ENCODE peak calls at places on chromosomes 1 and 21, in six cellular contexts. One of them, this sample, is unnamed.

GRCh38 chr1:154869351-154870116 is 547 bp downstream of the KCNN3 start:
- DNase-seq in HepG2: no peak
- DNase-seq in endothelial cell of umbilical vein: peak
- DNase-seq in stomach: no peak
- DNase-seq in breast epithelium: no peak
- DNase-seq in SK-N-SH: peak
- DNase-seq in this sample: no peak

GRCh38 chr1:155206891-155207577 is 663 bp downstream of the THBS3 start:
- DNase-seq in HepG2: peak
- DNase-seq in SK-N-SH: peak
- DNase-seq in endothelial cell of umbilical vein: peak
- DNase-seq in breast epithelium: peak
- DNase-seq in stomach: peak
- DNase-seq in this sample: no peak

GRCh38 chr1:157377216-157377821 is 175.0 kb downstream of the FCRL5 start:
- DNase-seq in breast epithelium: no peak
- DNase-seq in stomach: peak
- DNase-seq in SK-N-SH: peak
- DNase-seq in HepG2: peak
- DNase-seq in endothelial cell of umbilical vein: peak
- DNase-seq in this sample: no peak

GRCh38 chr1:35568975-35569395 is 4.1 kb upstream of the TFAP2E start:
- DNase-seq in endothelial cell of umbilical vein: peak
- DNase-seq in SK-N-SH: peak
- DNase-seq in HepG2: peak
- DNase-seq in breast epithelium: no peak
- DNase-seq in stomach: peak
- DNase-seq in this sample: peak

GRCh38 chr1:52203935-52204625 is 62.2 kb downstream of the ZFYVE9 start:
- DNase-seq in HepG2: no peak
- DNase-seq in endothelial cell of umbilical vein: no peak
- DNase-seq in SK-N-SH: no peak
- DNase-seq in stomach: no peak
- DNase-seq in breast epithelium: no peak
- DNase-seq in this sample: no peak

GRCh38 chr1:246271516-246271915 is 235.6 kb downstream of the SMYD3 start:
- DNase-seq in breast epithelium: no peak
- DNase-seq in endothelial cell of umbilical vein: no peak
- DNase-seq in stomach: no peak
- DNase-seq in SK-N-SH: no peak
- DNase-seq in HepG2: no peak
- DNase-seq in this sample: no peak

GRCh38 chr1:219973221-219973620 is 44.9 kb upstream of the SLC30A10 start:
- DNase-seq in breast epithelium: no peak
- DNase-seq in SK-N-SH: no peak
- DNase-seq in stomach: no peak
- DNase-seq in HepG2: no peak
- DNase-seq in endothelial cell of umbilical vein: no peak
- DNase-seq in this sample: no peak

GRCh38 chr1:25095635-25096200 is 136.6 kb downstream of the SYF2 start:
- DNase-seq in SK-N-SH: no peak
- DNase-seq in breast epithelium: no peak
- DNase-seq in stomach: no peak
- DNase-seq in HepG2: no peak
- DNase-seq in endothelial cell of umbilical vein: no peak
- DNase-seq in this sample: no peak

GRCh38 chr21:20618878-20619277 is 379.3 kb upstream of the NCAM2 start:
- DNase-seq in endothelial cell of umbilical vein: no peak
- DNase-seq in stomach: no peak
- DNase-seq in SK-N-SH: no peak
- DNase-seq in breast epithelium: no peak
- DNase-seq in HepG2: no peak
- DNase-seq in this sample: no peak

GRCh38 chr1:176164014-176164678 is 42.9 kb downstream of the COP1 start:
- DNase-seq in breast epithelium: no peak
- DNase-seq in stomach: no peak
- DNase-seq in SK-N-SH: no peak
- DNase-seq in HepG2: no peak
- DNase-seq in endothelial cell of umbilical vein: no peak
- DNase-seq in this sample: no peak

GRCh38 chr1:1090424-1091343 is 16.6 kb upstream of the RNF223 start:
- DNase-seq in stomach: no peak
- DNase-seq in HepG2: no peak
- DNase-seq in endothelial cell of umbilical vein: no peak
- DNase-seq in SK-N-SH: peak
- DNase-seq in breast epithelium: no peak
- DNase-seq in this sample: no peak

GRCh38 chr1:149846600-149847466 is 52.5 kb upstream of the BOLA1 start:
- DNase-seq in endothelial cell of umbilical vein: no peak
- DNase-seq in breast epithelium: no peak
- DNase-seq in HepG2: no peak
- DNase-seq in SK-N-SH: no peak
- DNase-seq in stomach: no peak
- DNase-seq in this sample: no peak

GRCh38 chr1:168085401-168085872 is 51.3 kb downstream of the GPR161 start:
- DNase-seq in HepG2: no peak
- DNase-seq in breast epithelium: no peak
- DNase-seq in stomach: no peak
- DNase-seq in SK-N-SH: no peak
- DNase-seq in endothelial cell of umbilical vein: no peak
- DNase-seq in this sample: no peak

GRCh38 chr1:85328713-85329376 is 52.4 kb upstream of the BCL10 start:
- DNase-seq in endothelial cell of umbilical vein: peak
- DNase-seq in breast epithelium: no peak
- DNase-seq in SK-N-SH: no peak
- DNase-seq in HepG2: peak
- DNase-seq in stomach: no peak
- DNase-seq in this sample: no peak

GRCh38 chr1:223622132-223622842 is 43.2 kb downstream of the CAPN8 start:
- DNase-seq in stomach: no peak
- DNase-seq in breast epithelium: no peak
- DNase-seq in endothelial cell of umbilical vein: no peak
- DNase-seq in SK-N-SH: no peak
- DNase-seq in HepG2: peak
- DNase-seq in this sample: no peak

GRCh38 chr1:8814870-8815269 is 2.6 kb downstream of the RERE start:
- DNase-seq in endothelial cell of umbilical vein: peak
- DNase-seq in stomach: no peak
- DNase-seq in HepG2: no peak
- DNase-seq in breast epithelium: no peak
- DNase-seq in SK-N-SH: peak
- DNase-seq in this sample: no peak

GRCh38 chr1:25676488-25676887 is 59.9 kb downstream of the MAN1C1 start:
- DNase-seq in stomach: peak
- DNase-seq in breast epithelium: no peak
- DNase-seq in endothelial cell of umbilical vein: peak
- DNase-seq in SK-N-SH: no peak
- DNase-seq in HepG2: no peak
- DNase-seq in this sample: no peak

GRCh38 chr1:115534106-115534505 is 107.7 kb upstream of the VANGL1 start:
- DNase-seq in stomach: no peak
- DNase-seq in endothelial cell of umbilical vein: no peak
- DNase-seq in breast epithelium: no peak
- DNase-seq in SK-N-SH: no peak
- DNase-seq in HepG2: no peak
- DNase-seq in this sample: no peak

GRCh38 chr1:84089470-84090261 is 54.4 kb upstream of the PRKACB start:
- DNase-seq in SK-N-SH: no peak
- DNase-seq in endothelial cell of umbilical vein: peak
- DNase-seq in breast epithelium: no peak
- DNase-seq in stomach: no peak
- DNase-seq in HepG2: peak
- DNase-seq in this sample: no peak

GRCh38 chr1:99268021-99268420 is 3.7 kb downstream of the PLPPR4 start:
- DNase-seq in HepG2: no peak
- DNase-seq in endothelial cell of umbilical vein: peak
- DNase-seq in breast epithelium: no peak
- DNase-seq in SK-N-SH: no peak
- DNase-seq in stomach: no peak
- DNase-seq in this sample: no peak

GRCh38 chr21:28445081-28445830 is 547.4 kb downstream of the LTN1 start:
- DNase-seq in stomach: no peak
- DNase-seq in endothelial cell of umbilical vein: no peak
- DNase-seq in breast epithelium: no peak
- DNase-seq in HepG2: no peak
- DNase-seq in SK-N-SH: no peak
- DNase-seq in this sample: no peak

GRCh38 chr1:114250683-114251572 is 97.3 kb upstream of the SYT6 start:
- DNase-seq in stomach: no peak
- DNase-seq in HepG2: no peak
- DNase-seq in breast epithelium: no peak
- DNase-seq in SK-N-SH: no peak
- DNase-seq in endothelial cell of umbilical vein: no peak
- DNase-seq in this sample: no peak

GRCh38 chr1:206581571-206581981 is 30.7 kb downstream of the EIF2D start:
- DNase-seq in SK-N-SH: no peak
- DNase-seq in stomach: no peak
- DNase-seq in endothelial cell of umbilical vein: no peak
- DNase-seq in breast epithelium: no peak
- DNase-seq in HepG2: no peak
- DNase-seq in this sample: no peak

GRCh38 chr1:96845464-96845863 is 123.9 kb downstream of the PTBP2 start:
- DNase-seq in endothelial cell of umbilical vein: peak
- DNase-seq in stomach: peak
- DNase-seq in HepG2: peak
- DNase-seq in SK-N-SH: no peak
- DNase-seq in breast epithelium: no peak
- DNase-seq in this sample: no peak

GRCh38 chr21:23534833-23535232 is 2072.4 kb downstream of the MRPL39 start:
- DNase-seq in SK-N-SH: no peak
- DNase-seq in endothelial cell of umbilical vein: no peak
- DNase-seq in stomach: no peak
- DNase-seq in breast epithelium: no peak
- DNase-seq in HepG2: no peak
- DNase-seq in this sample: no peak

GRCh38 chr1:245348626-245349025 is 193.8 kb downstream of the KIF26B start:
- DNase-seq in stomach: no peak
- DNase-seq in breast epithelium: no peak
- DNase-seq in HepG2: no peak
- DNase-seq in SK-N-SH: no peak
- DNase-seq in endothelial cell of umbilical vein: no peak
- DNase-seq in this sample: no peak

GRCh38 chr1:183159960-183160359 is 26.1 kb upstream of the LAMC2 start:
- DNase-seq in stomach: peak
- DNase-seq in breast epithelium: peak
- DNase-seq in HepG2: no peak
- DNase-seq in endothelial cell of umbilical vein: no peak
- DNase-seq in SK-N-SH: no peak
- DNase-seq in this sample: no peak
- TF ChIP-seq POLR2AphosphoS5 in stomach: no peak
- TF ChIP-seq POLR2AphosphoS5 in breast epithelium: peak
- TF ChIP-seq POLR2AphosphoS5 in HepG2: no peak
- TF ChIP-seq POLR2AphosphoS5 in endothelial cell of umbilical vein: no peak
- TF ChIP-seq POLR2AphosphoS5 in SK-N-SH: no peak
- TF ChIP-seq POLR2AphosphoS5 in this sample: no peak

GRCh38 chr1:87154351-87154750 is 174.3 kb upstream of the LMO4 start:
- DNase-seq in breast epithelium: peak
- DNase-seq in stomach: no peak
- DNase-seq in endothelial cell of umbilical vein: no peak
- DNase-seq in HepG2: no peak
- DNase-seq in SK-N-SH: peak
- DNase-seq in this sample: no peak

GRCh38 chr1:87156124-87156523 is 172.6 kb upstream of the LMO4 start:
- DNase-seq in stomach: no peak
- DNase-seq in HepG2: no peak
- DNase-seq in breast epithelium: no peak
- DNase-seq in SK-N-SH: no peak
- DNase-seq in endothelial cell of umbilical vein: no peak
- DNase-seq in this sample: no peak

GRCh38 chr1:87155648-87156047 is 173.0 kb upstream of the LMO4 start:
- DNase-seq in stomach: no peak
- DNase-seq in breast epithelium: no peak
- DNase-seq in SK-N-SH: peak
- DNase-seq in HepG2: no peak
- DNase-seq in endothelial cell of umbilical vein: no peak
- DNase-seq in this sample: no peak

GRCh38 chr1:87151500-87152421 is 176.9 kb upstream of the LMO4 start:
- DNase-seq in HepG2: no peak
- DNase-seq in SK-N-SH: no peak
- DNase-seq in endothelial cell of umbilical vein: peak
- DNase-seq in breast epithelium: no peak
- DNase-seq in stomach: peak
- DNase-seq in this sample: peak

GRCh38 chr1:87155180-87155579 is 173.5 kb upstream of the LMO4 start:
- DNase-seq in SK-N-SH: peak
- DNase-seq in stomach: no peak
- DNase-seq in HepG2: no peak
- DNase-seq in breast epithelium: no peak
- DNase-seq in endothelial cell of umbilical vein: no peak
- DNase-seq in this sample: peak
- H3K27ac ChIP-seq in SK-N-SH: no peak
- H3K27ac ChIP-seq in stomach: no peak
- H3K27ac ChIP-seq in HepG2: no peak
- H3K27ac ChIP-seq in breast epithelium: no peak
- H3K27ac ChIP-seq in endothelial cell of umbilical vein: no peak
- H3K27ac ChIP-seq in this sample: no peak

DNA sequence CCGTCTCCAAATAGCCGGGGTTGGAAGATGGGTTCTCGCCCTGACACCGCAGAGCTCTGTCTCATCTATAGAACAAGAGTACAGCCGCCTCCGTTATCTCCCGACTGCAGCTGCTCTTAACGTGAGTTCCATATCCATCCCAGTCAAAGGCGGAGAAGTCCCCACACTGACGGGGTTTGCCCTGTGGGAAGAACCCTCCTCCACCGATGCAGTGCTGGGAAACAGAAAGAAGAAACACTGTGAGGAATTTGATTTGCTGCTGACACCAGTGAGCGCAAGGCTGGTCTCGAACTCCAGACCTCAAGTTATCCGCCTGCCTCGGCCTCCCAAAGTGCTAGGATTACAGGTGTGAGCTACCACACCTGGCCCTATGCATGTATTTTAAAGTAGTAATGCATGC is 9.5 kb downstream of the ITLN2 start:
- DNase-seq in endothelial cell of umbilical vein: no peak
- DNase-seq in stomach: no peak
- DNase-seq in HepG2: no peak
- DNase-seq in breast epithelium: no peak
- DNase-seq in SK-N-SH: no peak
- DNase-seq in this sample: no peak
- TF ChIP-seq POLR2AphosphoS5 in endothelial cell of umbilical vein: no peak
- TF ChIP-seq POLR2AphosphoS5 in stomach: no peak
- TF ChIP-seq POLR2AphosphoS5 in HepG2: no peak
- TF ChIP-seq POLR2AphosphoS5 in breast epithelium: no peak
- TF ChIP-seq POLR2AphosphoS5 in SK-N-SH: no peak
- TF ChIP-seq POLR2AphosphoS5 in this sample: no peak

DNA sequence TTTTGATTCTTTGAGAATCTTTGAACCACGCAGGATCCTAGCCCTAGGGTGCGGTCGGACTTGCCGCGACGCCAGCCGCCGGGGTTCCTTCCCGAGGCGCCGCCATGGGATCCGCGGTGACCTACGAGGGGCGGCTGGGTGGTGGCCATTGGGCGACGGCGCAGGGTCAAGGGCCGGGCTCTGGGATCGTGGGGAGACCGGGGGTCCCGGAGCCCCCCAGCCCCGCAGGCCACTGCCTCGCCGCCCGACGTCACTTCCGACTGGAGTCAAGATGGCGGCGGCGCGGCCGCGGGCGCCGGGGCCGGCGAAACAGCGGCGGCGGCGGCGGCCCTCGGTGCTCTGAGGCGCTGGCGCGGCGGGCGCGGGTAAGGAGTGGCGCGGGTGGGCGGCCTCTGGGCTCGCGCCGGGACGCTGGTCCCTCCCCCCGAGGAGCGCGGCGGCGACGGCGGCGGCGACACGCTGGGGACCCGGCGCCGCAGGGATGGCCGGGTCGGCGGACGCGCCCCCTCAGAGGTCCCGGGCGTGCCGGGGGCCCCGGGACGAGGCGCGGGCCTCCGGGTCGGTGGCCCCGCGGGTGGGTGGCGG is at the start of gene PRDM2:
- DNase-seq in breast epithelium: no peak
- DNase-seq in SK-N-SH: peak
- DNase-seq in HepG2: no peak
- DNase-seq in stomach: peak
- DNase-seq in endothelial cell of umbilical vein: peak
- DNase-seq in this sample: no peak
- H3K27ac ChIP-seq in breast epithelium: peak
- H3K27ac ChIP-seq in SK-N-SH: peak
- H3K27ac ChIP-seq in HepG2: no peak
- H3K27ac ChIP-seq in stomach: peak
- H3K27ac ChIP-seq in endothelial cell of umbilical vein: peak
- H3K27ac ChIP-seq in this sample: peak

This sample was measured in SK-N-MC.